ENCODE peak calls at places on chromosomes 1 and 21, in seven cellular contexts. One of them, this sample, is unnamed. For H3K36me3, the result is how much of the 10 kb centered on the place peaks cover.

GRCh38 chr21:44762221-44763049 is 39.2 kb downstream of the UBE2G2 start:
- DNase-seq in sigmoid colon: no peak
- DNase-seq in Panc1: no peak
- DNase-seq in spleen: peak
- DNase-seq in stomach: no peak
- DNase-seq in GM23338: no peak
- DNase-seq in HCT116: no peak
- DNase-seq in this sample: no peak

GRCh38 chr1:214233856-214234634 is 46.9 kb upstream of the SMYD2 start:
- DNase-seq in sigmoid colon: no peak
- DNase-seq in Panc1: no peak
- DNase-seq in spleen: no peak
- DNase-seq in stomach: no peak
- DNase-seq in GM23338: no peak
- DNase-seq in HCT116: no peak
- DNase-seq in this sample: no peak

GRCh38 chr1:88608139-88608943 is 75.7 kb upstream of the PKN2 start:
- DNase-seq in sigmoid colon: no peak
- DNase-seq in Panc1: peak
- DNase-seq in spleen: no peak
- DNase-seq in stomach: no peak
- DNase-seq in GM23338: peak
- DNase-seq in HCT116: peak
- DNase-seq in this sample: no peak

GRCh38 chr21:46099476-46099875 is 1.6 kb downstream of the COL6A2 start:
- DNase-seq in sigmoid colon: peak
- DNase-seq in Panc1: no peak
- DNase-seq in spleen: peak
- DNase-seq in stomach: peak
- DNase-seq in GM23338: peak
- DNase-seq in HCT116: no peak
- DNase-seq in this sample: no peak

GRCh38 chr1:94416901-94417701 is 1.1 kb upstream of the ABCD3 start:
- DNase-seq in sigmoid colon: peak
- DNase-seq in Panc1: no peak
- DNase-seq in spleen: no peak
- DNase-seq in stomach: peak
- DNase-seq in GM23338: peak
- DNase-seq in HCT116: no peak
- DNase-seq in this sample: peak

GRCh38 chr1:205976036-205976435 is 27.2 kb downstream of the RAB7B start:
- DNase-seq in sigmoid colon: peak
- DNase-seq in Panc1: no peak
- DNase-seq in spleen: no peak
- DNase-seq in stomach: no peak
- DNase-seq in GM23338: no peak
- DNase-seq in HCT116: no peak
- DNase-seq in this sample: no peak

GRCh38 chr1:31300193-31300592 is 3.4 kb downstream of the ZCCHC17 start:
- DNase-seq in sigmoid colon: no peak
- DNase-seq in Panc1: no peak
- DNase-seq in spleen: no peak
- DNase-seq in stomach: no peak
- DNase-seq in GM23338: no peak
- DNase-seq in HCT116: no peak
- DNase-seq in this sample: no peak

GRCh38 chr1:193543259-193543658 is 356.8 kb upstream of the B3GALT2 start:
- DNase-seq in sigmoid colon: no peak
- DNase-seq in Panc1: no peak
- DNase-seq in spleen: no peak
- DNase-seq in stomach: no peak
- DNase-seq in GM23338: no peak
- DNase-seq in HCT116: no peak
- DNase-seq in this sample: no peak

GRCh38 chr1:17539526-17540254 is at the start of gene ARHGEF10L:
- DNase-seq in sigmoid colon: no peak
- DNase-seq in Panc1: no peak
- DNase-seq in spleen: no peak
- DNase-seq in stomach: no peak
- DNase-seq in GM23338: no peak
- DNase-seq in HCT116: no peak
- DNase-seq in this sample: no peak

GRCh38 chr1:228897901-228898300 is 162.6 kb downstream of the RHOU start:
- DNase-seq in sigmoid colon: no peak
- DNase-seq in Panc1: no peak
- DNase-seq in spleen: peak
- DNase-seq in stomach: no peak
- DNase-seq in GM23338: no peak
- DNase-seq in HCT116: no peak
- DNase-seq in this sample: no peak

GRCh38 chr1:111793896-111794295 is 38.2 kb downstream of the DDX20 start:
- DNase-seq in sigmoid colon: no peak
- DNase-seq in Panc1: no peak
- DNase-seq in spleen: no peak
- DNase-seq in stomach: no peak
- DNase-seq in GM23338: no peak
- DNase-seq in HCT116: no peak
- DNase-seq in this sample: no peak

GRCh38 chr1:111789077-111789476 is 33.4 kb downstream of the DDX20 start:
- DNase-seq in sigmoid colon: no peak
- DNase-seq in Panc1: no peak
- DNase-seq in spleen: no peak
- DNase-seq in stomach: no peak
- DNase-seq in GM23338: no peak
- DNase-seq in HCT116: no peak
- DNase-seq in this sample: no peak

GRCh38 chr1:111792249-111792648 is 36.5 kb downstream of the DDX20 start:
- DNase-seq in sigmoid colon: no peak
- DNase-seq in Panc1: no peak
- DNase-seq in spleen: no peak
- DNase-seq in stomach: no peak
- DNase-seq in GM23338: peak
- DNase-seq in HCT116: no peak
- DNase-seq in this sample: no peak

GRCh38 chr1:111786669-111787207 is 31.0 kb downstream of the DDX20 start:
- DNase-seq in sigmoid colon: no peak
- DNase-seq in Panc1: no peak
- DNase-seq in spleen: no peak
- DNase-seq in stomach: no peak
- DNase-seq in GM23338: no peak
- DNase-seq in HCT116: no peak
- DNase-seq in this sample: no peak

GRCh38 chr1:111789666-111790316 is 34.1 kb downstream of the DDX20 start:
- DNase-seq in sigmoid colon: no peak
- DNase-seq in Panc1: no peak
- DNase-seq in spleen: no peak
- DNase-seq in stomach: no peak
- DNase-seq in GM23338: no peak
- DNase-seq in HCT116: no peak
- DNase-seq in this sample: no peak
- TF ChIP-seq POLR2AphosphoS5 in sigmoid colon: no peak
- TF ChIP-seq POLR2AphosphoS5 in Panc1: no peak
- TF ChIP-seq POLR2AphosphoS5 in spleen: no peak
- TF ChIP-seq POLR2AphosphoS5 in stomach: peak
- TF ChIP-seq POLR2AphosphoS5 in GM23338: no peak
- TF ChIP-seq POLR2AphosphoS5 in HCT116: no peak
- TF ChIP-seq POLR2AphosphoS5 in this sample: no peak

GRCh38 chr1:84603223-84603622 is 29.0 kb upstream of the CTBS start:
- DNase-seq in sigmoid colon: no peak
- DNase-seq in Panc1: no peak
- DNase-seq in spleen: no peak
- DNase-seq in stomach: no peak
- DNase-seq in GM23338: no peak
- DNase-seq in HCT116: no peak
- DNase-seq in this sample: no peak
- H3K27ac ChIP-seq in sigmoid colon: peak
- H3K27ac ChIP-seq in Panc1: peak
- H3K27ac ChIP-seq in spleen: no peak
- H3K27ac ChIP-seq in stomach: no peak
- H3K27ac ChIP-seq in GM23338: no peak
- H3K27ac ChIP-seq in HCT116: peak
- H3K27ac ChIP-seq in this sample: peak

DNA sequence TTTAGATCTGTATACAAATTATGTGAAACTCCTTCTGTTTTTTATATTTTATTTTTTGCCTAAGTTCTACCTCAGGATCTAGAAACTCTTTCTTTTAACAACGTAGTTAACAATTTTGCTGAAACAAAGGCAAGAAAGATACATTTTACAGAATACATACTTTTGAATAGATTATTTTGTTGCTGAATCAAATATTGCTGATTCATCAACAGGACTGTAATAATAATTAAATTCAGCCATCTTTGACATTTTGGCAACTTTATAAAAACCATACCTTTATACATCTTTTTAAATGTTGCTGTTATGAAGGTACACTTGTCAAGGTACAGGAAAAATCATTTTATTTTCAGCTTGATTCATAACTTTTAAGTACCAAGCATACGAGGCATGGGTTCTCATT is 10.7 kb upstream of the COA6 start:
- DNase-seq in sigmoid colon: no peak
- DNase-seq in Panc1: no peak
- DNase-seq in spleen: no peak
- DNase-seq in stomach: no peak
- DNase-seq in GM23338: no peak
- DNase-seq in HCT116: no peak
- DNase-seq in this sample: no peak
- H3K36me3 ChIP-seq in sigmoid colon: under half
- H3K36me3 ChIP-seq in Panc1: under half
- H3K36me3 ChIP-seq in spleen: under half
- H3K36me3 ChIP-seq in stomach: under half
- H3K36me3 ChIP-seq in GM23338: under half
- H3K36me3 ChIP-seq in HCT116: under half
- H3K36me3 ChIP-seq in this sample: under half

DNA sequence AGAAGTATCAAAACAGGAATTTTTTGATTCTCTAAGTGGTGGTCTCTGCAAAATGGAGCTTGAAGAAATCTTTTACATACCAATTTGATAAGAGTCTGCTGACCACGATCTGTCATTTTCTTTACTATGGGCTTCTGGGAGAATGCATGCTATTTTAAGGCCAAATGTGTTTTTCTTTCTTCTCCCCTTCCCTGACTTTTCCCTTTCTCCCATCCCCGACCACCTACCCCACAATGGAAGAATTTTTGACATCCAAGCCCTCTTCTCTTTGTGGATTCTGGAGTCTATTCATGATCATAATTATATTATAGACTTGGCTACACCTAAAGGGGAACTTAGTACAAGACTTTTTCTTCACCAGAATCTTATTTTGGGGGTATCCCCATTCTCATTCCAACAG is 31.3 kb downstream of the CNIH4 start:
- DNase-seq in sigmoid colon: no peak
- DNase-seq in Panc1: no peak
- DNase-seq in spleen: no peak
- DNase-seq in stomach: no peak
- DNase-seq in GM23338: no peak
- DNase-seq in HCT116: no peak
- DNase-seq in this sample: no peak
- TF ChIP-seq POLR2AphosphoS5 in sigmoid colon: no peak
- TF ChIP-seq POLR2AphosphoS5 in Panc1: no peak
- TF ChIP-seq POLR2AphosphoS5 in spleen: no peak
- TF ChIP-seq POLR2AphosphoS5 in stomach: no peak
- TF ChIP-seq POLR2AphosphoS5 in GM23338: no peak
- TF ChIP-seq POLR2AphosphoS5 in HCT116: no peak
- TF ChIP-seq POLR2AphosphoS5 in this sample: no peak

DNA sequence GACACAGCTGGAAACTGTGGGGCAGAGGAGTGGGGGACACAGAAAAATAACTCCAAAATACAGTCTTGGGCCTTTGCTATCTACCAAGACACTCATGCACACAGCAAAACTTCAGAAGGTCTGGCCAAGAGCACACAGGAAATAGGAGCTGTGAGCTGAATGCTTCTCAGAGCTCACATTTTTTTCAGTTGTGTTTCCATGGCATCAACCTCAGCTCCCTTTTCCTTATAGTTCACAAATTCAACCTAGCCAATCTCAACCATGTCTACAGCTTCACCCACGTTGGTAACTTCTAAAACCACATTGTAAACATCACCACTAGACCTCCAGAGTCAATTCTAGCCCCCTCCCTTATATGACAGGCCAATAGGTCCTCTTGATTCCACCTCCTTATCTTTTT is 19.6 kb upstream of the SYNJ1 start:
- DNase-seq in sigmoid colon: no peak
- DNase-seq in Panc1: no peak
- DNase-seq in spleen: no peak
- DNase-seq in stomach: no peak
- DNase-seq in GM23338: no peak
- DNase-seq in HCT116: no peak
- DNase-seq in this sample: no peak
- H3K27ac ChIP-seq in sigmoid colon: no peak
- H3K27ac ChIP-seq in Panc1: no peak
- H3K27ac ChIP-seq in spleen: no peak
- H3K27ac ChIP-seq in stomach: no peak
- H3K27ac ChIP-seq in GM23338: no peak
- H3K27ac ChIP-seq in HCT116: no peak
- H3K27ac ChIP-seq in this sample: no peak

DNA sequence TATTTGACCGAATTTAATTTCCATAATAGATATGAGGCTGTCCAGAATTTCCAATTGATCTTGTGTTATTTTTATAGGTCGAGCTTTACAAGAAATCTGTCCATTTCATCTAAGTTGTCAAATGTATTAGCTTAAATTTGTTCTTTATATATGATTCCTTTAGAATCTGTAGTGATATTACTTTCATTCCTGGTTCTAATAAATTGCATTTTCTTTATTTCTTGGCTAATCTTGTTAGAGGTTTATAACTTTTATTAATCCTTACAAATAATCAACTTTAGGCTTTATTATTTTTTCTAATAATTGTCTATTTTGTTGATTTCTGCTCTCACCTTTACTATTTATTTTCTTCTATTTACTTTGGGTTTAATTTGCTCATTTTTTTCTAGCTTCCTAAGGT is 14.0 kb downstream of the IFT25 start:
- DNase-seq in sigmoid colon: no peak
- DNase-seq in Panc1: no peak
- DNase-seq in spleen: no peak
- DNase-seq in stomach: no peak
- DNase-seq in GM23338: no peak
- DNase-seq in HCT116: no peak
- DNase-seq in this sample: no peak
- H3K36me3 ChIP-seq in sigmoid colon: under half
- H3K36me3 ChIP-seq in Panc1: under half
- H3K36me3 ChIP-seq in spleen: half or more
- H3K36me3 ChIP-seq in stomach: half or more
- H3K36me3 ChIP-seq in GM23338: under half
- H3K36me3 ChIP-seq in HCT116: under half
- H3K36me3 ChIP-seq in this sample: under half

This sample was measured in breast epithelium.